ENCODE peak calls at places on chromosomes 1 and 21, in five cellular contexts. B, A, K, D and Q are unnamed samples.

GRCh38 chr1:192906334-192906733 is 97.5 kb downstream of the RGS2 start:
- DNase-seq in B (no peak), A (no peak), K (no peak), D (no peak), Q (no peak)

GRCh38 chr1:99662581-99663208 is 16.8 kb downstream of the PALMD start:
- DNase-seq in B (peak), A (no peak), K (no peak), D (peak), Q (no peak)

GRCh38 chr1:225544924-225545323 is 108.0 kb downstream of the ENAH start:
- DNase-seq in B (no peak), A (no peak), K (no peak), D (no peak), Q (no peak)

GRCh38 chr1:183780757-183781156 is 24.2 kb upstream of the RGL1 start:
- DNase-seq in B (no peak), A (no peak), K (no peak), D (no peak), Q (no peak)

GRCh38 chr21:39650801-39651200 is 38.1 kb downstream of the B3GALT5 start:
- DNase-seq in B (no peak), A (no peak), K (no peak), D (peak), Q (no peak)

GRCh38 chr1:62356257-62356835 is 37.1 kb upstream of the KANK4 start:
- DNase-seq in B (peak), A (no peak), K (no peak), D (no peak), Q (peak)

GRCh38 chr1:112704511-112704907 is 2.4 kb downstream of the RHOC start:
- DNase-seq in B (no peak), A (no peak), K (no peak), D (no peak), Q (peak)

GRCh38 chr1:182263706-182264105 is 127.9 kb downstream of the GLUL start:
- DNase-seq in B (no peak), A (no peak), K (no peak), D (no peak), Q (no peak)

GRCh38 chr1:221035680-221036153 is 156.5 kb downstream of the HLX start:
- DNase-seq in B (peak), A (no peak), K (peak), D (no peak), Q (no peak)

GRCh38 chr1:96865731-96866684 is 144.4 kb downstream of the PTBP2 start:
- DNase-seq in B (peak), A (no peak), K (no peak), D (no peak), Q (no peak)

GRCh38 chr1:175443332-175443731 is 250.8 kb upstream of the KIAA0040 start:
- DNase-seq in B (no peak), A (no peak), K (no peak), D (no peak), Q (no peak)

GRCh38 chr1:1344672-1345361 is 4.4 kb downstream of the DVL1 start:
- DNase-seq in B (peak), A (peak), K (no peak), D (no peak), Q (peak)

GRCh38 chr1:89735449-89735848 is 85.4 kb upstream of the LRRC8D start:
- DNase-seq in B (no peak), A (no peak), K (no peak), D (no peak), Q (no peak)

GRCh38 chr1:153040950-153041631 is at the start of gene SPRR2D:
- DNase-seq in B (no peak), A (no peak), K (no peak), D (no peak), Q (no peak)

GRCh38 chr1:201685485-201685884 is 143.5 kb upstream of the IPO9 start:
- DNase-seq in B (no peak), A (no peak), K (no peak), D (no peak), Q (no peak)

GRCh38 chr1:68378296-68379084 is 71.3 kb downstream of the RPE65 start:
- DNase-seq in B (peak), A (no peak), K (no peak), D (no peak), Q (no peak)

GRCh38 chr1:68379085-68379478 is 70.7 kb downstream of the RPE65 start:
- DNase-seq in B (no peak), A (no peak), K (no peak), D (no peak), Q (no peak)

GRCh38 chr1:68383092-68383491 is 66.7 kb downstream of the RPE65 start:
- DNase-seq in B (no peak), A (no peak), K (no peak), D (no peak), Q (no peak)

GRCh38 chr1:68384872-68385390 is 64.8 kb downstream of the RPE65 start:
- DNase-seq in B (peak), A (no peak), K (no peak), D (no peak), Q (no peak)

DNA sequence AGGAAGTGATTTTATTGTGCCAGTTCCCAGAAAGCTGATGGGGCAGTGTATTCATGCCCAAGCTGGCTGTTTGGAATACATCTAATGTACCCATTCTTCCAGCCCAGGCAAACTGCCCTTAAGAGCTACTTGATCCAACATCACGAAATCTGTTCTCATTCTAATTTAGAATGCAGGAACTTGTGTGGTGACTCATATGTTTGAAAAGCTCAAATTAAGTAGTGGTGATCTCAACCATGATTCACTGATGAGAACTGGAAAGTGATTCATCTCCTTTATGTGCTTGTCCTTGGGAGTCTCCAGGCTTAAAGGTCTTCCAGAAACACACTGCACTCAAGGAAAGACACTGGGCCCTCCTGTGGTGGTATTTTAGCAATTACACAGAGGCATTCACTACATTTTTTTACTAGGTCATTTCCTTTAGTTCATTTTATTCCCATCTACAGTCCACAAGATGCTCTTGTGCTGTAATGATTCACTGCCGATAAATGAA is 65.4 kb downstream of the RPE65 start:
- DNase-seq in B (peak), A (no peak), K (no peak), D (no peak), Q (no peak)
- TF ChIP-seq CTCF in B (peak), A (no peak), K (no peak), D (no peak), Q (no peak)

GRCh38 chr1:227449051-227449450 is 114.3 kb upstream of the ZNF678 start:
- DNase-seq in B (peak), A (peak), K (peak), D (no peak), Q (peak)

GRCh38 chr1:227445092-227445674 is 118.2 kb upstream of the ZNF678 start:
- DNase-seq in B (no peak), A (no peak), K (no peak), D (no peak), Q (no peak)

GRCh38 chr1:227449727-227450420 is 113.5 kb upstream of the ZNF678 start:
- DNase-seq in B (no peak), A (no peak), K (no peak), D (no peak), Q (no peak)

GRCh38 chr1:227445746-227446145 is 117.6 kb upstream of the ZNF678 start:
- DNase-seq in B (no peak), A (no peak), K (no peak), D (no peak), Q (no peak)

DNA sequence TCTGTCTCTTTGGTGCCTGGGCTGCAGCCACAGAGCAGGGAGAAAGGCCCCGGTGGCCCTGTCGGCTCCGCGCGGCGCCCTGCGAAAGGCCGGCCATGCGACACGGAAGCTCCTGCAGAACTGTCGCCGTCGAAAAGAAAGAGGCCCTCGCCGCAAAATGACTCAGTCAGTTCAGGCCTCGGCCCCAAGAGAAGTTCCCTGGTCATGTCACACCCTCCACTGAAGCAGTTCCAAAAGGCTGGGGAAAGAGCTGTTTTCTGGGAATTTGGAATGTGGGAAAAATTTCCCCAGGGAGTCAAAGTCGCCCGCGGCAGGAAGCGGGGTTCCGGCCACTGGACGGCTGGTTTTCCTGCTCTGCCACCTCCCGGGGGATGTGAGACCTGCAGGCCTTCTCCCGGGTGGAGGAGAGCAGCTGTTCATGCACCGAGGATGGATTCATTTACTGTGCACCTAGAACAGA is 115.8 kb upstream of the ZNF678 start:
- DNase-seq in B (peak), A (peak), K (peak), D (no peak), Q (no peak)
- TF ChIP-seq CTCF in B (peak), A (peak), K (peak), D (peak), Q (no peak)

GRCh38 chr1:236342403-236343245 is 51.5 kb upstream of the EDARADD start:
- DNase-seq in B (no peak), A (no peak), K (no peak), D (no peak), Q (no peak)

GRCh38 chr1:236341298-236341697 is 52.8 kb upstream of the EDARADD start:
- DNase-seq in B (no peak), A (no peak), K (no peak), D (no peak), Q (no peak)

GRCh38 chr1:236343246-236343862 is 50.7 kb upstream of the EDARADD start:
- DNase-seq in B (no peak), A (no peak), K (no peak), D (no peak), Q (no peak)

GRCh38 chr1:236348071-236348470 is 46.0 kb upstream of the EDARADD start:
- DNase-seq in B (no peak), A (no peak), K (peak), D (no peak), Q (no peak)

DNA sequence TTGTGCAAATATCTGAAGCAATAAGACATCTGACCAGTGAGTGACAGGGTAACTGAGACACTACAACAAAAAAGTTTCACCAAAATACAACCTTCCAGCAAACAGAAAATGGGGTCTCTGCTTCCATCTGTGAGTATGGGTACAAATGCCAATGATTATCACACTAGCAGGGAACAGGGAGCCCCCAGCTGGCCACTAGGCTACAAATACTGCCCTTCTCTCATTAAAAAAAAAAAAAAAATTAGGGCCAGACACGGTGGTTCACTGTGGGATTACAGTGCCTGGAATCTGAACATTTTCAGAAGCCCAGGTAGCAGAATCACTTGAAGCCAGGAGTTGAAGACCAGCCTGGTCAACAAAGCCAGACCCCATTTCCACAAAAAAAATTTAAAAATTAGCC is 48.4 kb upstream of the EDARADD start:
- DNase-seq in B (no peak), A (peak), K (peak), D (no peak), Q (peak)
- TF ChIP-seq CTCF in B (peak), A (no peak), K (peak), D (no peak), Q (no peak)

GRCh38 chr1:186806477-186806876 is 22.3 kb upstream of the PLA2G4A start:
- DNase-seq in B (peak), A (peak), K (peak), D (no peak), Q (peak)
- TF ChIP-seq CTCF in B (peak), A (peak), K (peak), D (no peak), Q (no peak)

DNA sequence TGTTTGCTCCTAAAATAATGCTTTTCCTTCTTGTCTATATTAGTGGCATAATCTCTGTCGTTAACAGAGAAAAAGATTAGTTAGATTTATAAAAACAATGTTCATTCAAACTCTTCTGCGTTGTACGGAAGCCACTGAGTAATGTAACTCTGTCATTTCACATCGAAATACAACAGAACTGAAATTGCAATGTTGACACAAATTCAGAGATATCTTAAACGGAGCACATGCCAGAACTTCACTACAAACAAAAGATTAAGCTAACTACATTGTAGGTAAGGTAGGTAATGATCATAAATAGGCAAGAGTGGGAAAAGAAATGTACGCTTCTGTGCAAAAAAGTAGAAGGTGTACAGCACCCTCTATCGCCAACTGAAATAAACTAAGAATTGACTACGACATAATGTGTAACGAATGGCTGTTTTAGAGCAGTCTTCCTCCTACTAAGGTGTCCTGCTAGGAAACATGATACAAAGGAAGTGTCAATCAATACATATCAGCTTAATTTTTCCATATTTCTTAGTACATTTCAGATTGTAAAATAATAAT is 56.6 kb downstream of the PCNX2 start:
- DNase-seq in B (peak), A (no peak), K (no peak), D (no peak), Q (no peak)
- TF ChIP-seq CTCF in B (no peak), A (no peak), K (no peak), D (no peak), Q (no peak)

GRCh38 chr1:93749894-93750301 is 68.3 kb upstream of the BCAR3 start:
- DNase-seq in B (peak), A (peak), K (peak), D (no peak), Q (peak)
- TF ChIP-seq CTCF in B (peak), A (no peak), K (peak), D (no peak), Q (no peak)

DNA sequence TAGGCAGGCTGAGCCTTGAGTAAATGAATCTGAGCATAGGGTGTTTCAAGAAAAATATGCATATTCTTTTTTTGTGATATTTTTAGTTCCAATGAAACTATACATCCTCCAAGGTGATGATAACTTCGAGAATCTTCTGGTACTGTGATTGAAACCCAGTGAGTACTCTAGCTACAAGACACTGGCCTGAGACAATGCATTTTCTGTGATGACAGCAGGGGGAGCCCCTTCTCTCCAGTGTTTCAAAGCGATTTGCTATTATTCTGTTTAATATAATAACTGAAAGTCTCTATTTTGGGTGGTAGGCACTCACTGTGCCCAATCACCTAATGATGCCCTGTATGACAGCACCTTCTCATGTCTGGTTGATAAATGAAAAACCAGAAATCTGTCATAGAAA is 12.1 kb downstream of the IRF2BP2 start:
- DNase-seq in B (peak), A (no peak), K (peak), D (no peak), Q (peak)
- TF ChIP-seq CTCF in B (peak), A (peak), K (peak), D (peak), Q (peak)